ENCODE peak calls at places on chromosomes 16 and 17, in four cellular contexts. One of them, this sample, is unnamed.

GRCh38 chr16:87324411-87325275 is 7.5 kb upstream of the C16orf95 start:
- DNase-seq in IMR-90: peak; percentile 10
- DNase-seq in Caco-2: peak; percentile 67
- DNase-seq in left lung: peak; percentile 72
- DNase-seq in this sample: peak; percentile 37

GRCh38 chr17:44959821-44960523 is 8.1 kb downstream of the C1QL1 start:
- DNase-seq in left lung: no peak
- DNase-seq in IMR-90: no peak
- DNase-seq in Caco-2: no peak
- DNase-seq in this sample: no peak

GRCh38 chr17:5705876-5706420 is 121.6 kb upstream of the NLRP1 start:
- DNase-seq in Caco-2: no peak
- DNase-seq in IMR-90: no peak
- DNase-seq in left lung: no peak
- DNase-seq in this sample: no peak

GRCh38 chr16:81610144-81610842 is 165.7 kb downstream of the CMIP start:
- DNase-seq in left lung: no peak
- DNase-seq in IMR-90: peak; percentile 84
- DNase-seq in Caco-2: no peak
- DNase-seq in this sample: peak; percentile 54

GRCh38 chr17:37479025-37479424 is 10.7 kb upstream of the DUSP14 start:
- DNase-seq in IMR-90: no peak
- DNase-seq in left lung: no peak
- DNase-seq in Caco-2: no peak
- DNase-seq in this sample: no peak

GRCh38 chr17:78000351-78000750 is 41.8 kb downstream of the TNRC6C start:
- DNase-seq in IMR-90: peak; percentile 60
- DNase-seq in Caco-2: no peak
- DNase-seq in left lung: no peak
- DNase-seq in this sample: peak; percentile 13

GRCh38 chr17:32805029-32805976 is 71.6 kb downstream of the MYO1D start:
- DNase-seq in Caco-2: no peak
- DNase-seq in left lung: no peak
- DNase-seq in IMR-90: no peak
- DNase-seq in this sample: no peak

GRCh38 chr16:49964316-49964715 is 60.7 kb upstream of the CNEP1R1 start:
- DNase-seq in IMR-90: no peak
- DNase-seq in Caco-2: no peak
- DNase-seq in left lung: no peak
- DNase-seq in this sample: no peak

GRCh38 chr16:4674926-4675530 is 18.3 kb upstream of the NUDT16L1 start:
- DNase-seq in left lung: no peak
- DNase-seq in Caco-2: no peak
- DNase-seq in IMR-90: no peak
- DNase-seq in this sample: no peak

GRCh38 chr16:84286568-84287220 is 8.0 kb upstream of the WFDC1 start:
- DNase-seq in IMR-90: peak; percentile 47
- DNase-seq in Caco-2: no peak
- DNase-seq in left lung: no peak
- DNase-seq in this sample: peak; percentile 78

GRCh38 chr16:75264531-75264998 is 13.1 kb upstream of the BCAR1 start:
- DNase-seq in IMR-90: peak; percentile 35
- DNase-seq in Caco-2: no peak
- DNase-seq in left lung: no peak
- DNase-seq in this sample: peak; percentile 65

GRCh38 chr17:28745052-28745776 is 1.4 kb downstream of the TRAF4 start:
- DNase-seq in Caco-2: peak; percentile 79
- DNase-seq in IMR-90: peak; percentile 47
- DNase-seq in left lung: peak; percentile 79
- DNase-seq in this sample: peak; percentile 62

GRCh38 chr16:16992986-16993783 is 477.6 kb downstream of the XYLT1 start:
- DNase-seq in IMR-90: no peak
- DNase-seq in Caco-2: no peak
- DNase-seq in left lung: no peak
- DNase-seq in this sample: no peak

GRCh38 chr17:740240-741055 is 8.1 kb downstream of the TLCD3A start:
- DNase-seq in Caco-2: no peak
- DNase-seq in IMR-90: no peak
- DNase-seq in left lung: no peak
- DNase-seq in this sample: no peak

GRCh38 chr16:67198238-67198734 is 645 bp upstream of the ELMO3 start:
- DNase-seq in left lung: peak; percentile 76
- DNase-seq in Caco-2: peak; percentile 53
- DNase-seq in IMR-90: peak; percentile 29
- DNase-seq in this sample: no peak

DNA sequence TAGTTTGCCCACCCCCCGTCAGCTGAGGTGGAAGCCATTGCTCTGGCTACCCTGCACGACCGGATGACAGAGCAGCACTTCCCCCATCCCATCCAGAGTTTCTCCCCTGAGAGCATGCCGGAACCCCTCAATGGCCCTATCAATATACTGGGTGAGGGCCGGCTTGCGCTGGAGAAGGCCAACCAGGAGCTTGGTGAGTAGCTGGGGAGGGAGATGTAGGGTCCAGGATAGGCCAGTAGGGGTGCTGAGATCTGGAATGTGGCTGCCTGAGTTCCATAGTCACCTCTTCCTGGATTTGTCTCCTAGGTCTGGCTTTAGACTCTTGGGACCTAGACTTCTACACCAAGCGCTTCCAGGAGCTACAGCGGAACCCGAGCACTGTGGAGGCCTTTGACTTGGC is 6.4 kb downstream of the PFAS start:
- DNase-seq in Caco-2: no peak
- DNase-seq in left lung: no peak
- DNase-seq in IMR-90: no peak
- DNase-seq in this sample: no peak
- TF ChIP-seq CTCF in Caco-2: no peak
- TF ChIP-seq CTCF in left lung: no peak
- TF ChIP-seq CTCF in IMR-90: no peak
- TF ChIP-seq CTCF in this sample: no peak

GRCh38 chr16:3188675-3188924 is 596 bp downstream of the OR1F1 start:
- DNase-seq in IMR-90: no peak
- DNase-seq in left lung: no peak
- DNase-seq in Caco-2: no peak
- DNase-seq in this sample: no peak
- H3K4me3 ChIP-seq in IMR-90: peak overlapping the region; percentile 58
- H3K4me3 ChIP-seq in left lung: peak overlapping the region; percentile 13
- H3K4me3 ChIP-seq in Caco-2: peak overlapping the region; percentile 25
- H3K4me3 ChIP-seq in this sample: peak overlapping the region; percentile 76

DNA sequence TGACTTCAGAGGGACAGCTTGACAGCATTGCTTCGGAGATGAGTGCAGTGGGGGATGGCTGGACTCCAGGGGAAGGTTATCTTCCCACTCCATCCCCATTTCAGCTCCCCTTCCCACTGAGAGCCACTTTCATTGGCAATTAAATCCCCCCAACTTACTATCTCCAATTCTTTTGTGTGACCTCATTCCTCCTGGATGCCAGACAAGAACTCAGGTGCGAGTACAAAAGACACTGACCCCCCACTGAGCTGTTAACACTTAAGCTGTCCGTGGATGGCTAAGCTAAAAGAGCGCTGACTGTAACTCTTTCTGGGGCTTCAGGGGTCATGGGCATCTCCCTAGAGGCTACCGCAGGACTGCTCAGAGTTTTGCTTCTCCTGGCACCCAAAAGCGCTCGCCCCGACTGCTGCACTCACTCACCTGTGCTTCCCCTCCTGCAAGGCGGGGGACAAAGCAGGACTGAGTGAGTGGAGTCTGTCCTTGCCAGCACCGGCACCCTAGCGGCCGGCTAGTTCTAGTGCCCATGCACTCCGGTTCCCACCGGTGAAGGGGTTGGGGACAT is 44.8 kb upstream of the FBXO47 start:
- DNase-seq in left lung: no peak
- DNase-seq in IMR-90: no peak
- DNase-seq in Caco-2: no peak
- DNase-seq in this sample: no peak
- TF ChIP-seq CTCF in left lung: no peak
- TF ChIP-seq CTCF in IMR-90: no peak
- TF ChIP-seq CTCF in Caco-2: no peak
- TF ChIP-seq CTCF in this sample: no peak

GRCh38 chr17:56795510-56795909 is 38.2 kb downstream of the C17orf67 start:
- DNase-seq in left lung: no peak
- DNase-seq in Caco-2: no peak
- DNase-seq in IMR-90: no peak
- DNase-seq in this sample: no peak

GRCh38 chr17:56793506-56793905 is 40.2 kb downstream of the C17orf67 start:
- DNase-seq in IMR-90: no peak
- DNase-seq in left lung: no peak
- DNase-seq in Caco-2: no peak
- DNase-seq in this sample: no peak

GRCh38 chr17:56793947-56794346 is 39.8 kb downstream of the C17orf67 start:
- DNase-seq in IMR-90: no peak
- DNase-seq in Caco-2: no peak
- DNase-seq in left lung: no peak
- DNase-seq in this sample: peak; percentile 7

GRCh38 chr17:56795098-56795497 is 38.6 kb downstream of the C17orf67 start:
- DNase-seq in IMR-90: no peak
- DNase-seq in Caco-2: no peak
- DNase-seq in left lung: no peak
- DNase-seq in this sample: no peak

GRCh38 chr17:56792267-56792666 is 41.5 kb downstream of the C17orf67 start:
- DNase-seq in IMR-90: no peak
- DNase-seq in Caco-2: no peak
- DNase-seq in left lung: no peak
- DNase-seq in this sample: no peak
- H3K4me3 ChIP-seq in IMR-90: no peak overlapping the region
- H3K4me3 ChIP-seq in Caco-2: no peak overlapping the region
- H3K4me3 ChIP-seq in left lung: no peak overlapping the region
- H3K4me3 ChIP-seq in this sample: no peak overlapping the region

DNA sequence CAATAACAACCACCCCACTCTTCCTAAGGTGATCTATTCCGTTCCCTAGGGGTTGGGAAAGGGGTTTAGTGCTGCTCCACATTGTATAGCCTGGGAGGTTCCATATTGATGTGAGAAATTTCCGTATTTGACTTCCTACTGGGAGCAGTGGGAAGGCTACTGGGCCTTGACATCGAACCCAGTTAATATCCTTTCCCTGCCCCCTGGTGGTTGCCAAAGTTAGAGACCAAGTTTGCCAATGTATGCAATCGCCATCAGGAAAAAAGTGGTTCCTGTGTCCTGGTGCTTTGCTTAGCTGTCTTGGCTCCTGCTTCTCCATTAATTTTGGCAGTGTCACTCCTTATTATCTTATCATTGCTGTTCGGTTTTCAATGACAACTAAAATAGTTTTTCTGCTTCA is 914.9 kb downstream of the KCNJ2 start:
- DNase-seq in Caco-2: peak; percentile 62
- DNase-seq in IMR-90: peak; percentile 22
- DNase-seq in left lung: no peak
- DNase-seq in this sample: peak; percentile 36
- TF ChIP-seq CTCF in Caco-2: peak; percentile 54
- TF ChIP-seq CTCF in IMR-90: peak; percentile 45
- TF ChIP-seq CTCF in left lung: peak; percentile 34
- TF ChIP-seq CTCF in this sample: peak; percentile 54

DNA sequence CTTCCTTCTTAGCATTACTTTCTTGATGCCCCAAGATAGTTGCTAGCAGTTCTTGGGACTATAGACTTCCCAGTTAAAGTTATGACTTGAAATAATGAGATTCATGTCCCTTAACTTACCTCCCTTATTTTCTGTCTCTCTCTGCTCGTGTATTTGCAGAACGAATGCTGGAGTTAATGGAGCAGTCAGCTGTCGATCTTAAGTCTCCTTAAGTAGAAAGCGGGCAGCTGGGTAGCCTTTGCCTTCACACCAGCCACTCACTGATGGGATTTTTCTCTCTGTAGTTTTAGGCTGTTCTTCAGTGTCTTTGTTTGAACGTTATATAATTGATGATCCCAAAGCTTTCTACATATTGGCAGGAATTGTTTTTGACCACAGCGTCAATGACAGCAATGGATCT is 24.9 kb upstream of the ABCA3 start:
- DNase-seq in IMR-90: no peak
- DNase-seq in left lung: no peak
- DNase-seq in Caco-2: no peak
- DNase-seq in this sample: no peak
- H3K4me3 ChIP-seq in IMR-90: no peak overlapping the region
- H3K4me3 ChIP-seq in left lung: no peak overlapping the region
- H3K4me3 ChIP-seq in Caco-2: no peak overlapping the region
- H3K4me3 ChIP-seq in this sample: no peak overlapping the region